ENCODE peak calls at places on chromosomes 2 and 18, in four cellular contexts. X is cardiac muscle cell, L is right cardiac atrium, F is H7. S is an unnamed sample. For H3K27me3, the result is how much of the 10 kb centered on the place peaks cover.

GRCh38 chr2:179837408-179837807 is 24.0 kb downstream of the ZNF385B start:
- DNase-seq in F (no peak), L (no peak), X (peak), S (no peak)

GRCh38 chr2:205188516-205189138 is 493.7 kb upstream of the NRP2 start:
- DNase-seq in L (peak), X (peak), F (peak), S (no peak)

GRCh38 chr2:222864296-222864695 is 3.5 kb downstream of the ACSL3 start:
- DNase-seq in X (peak), L (no peak), F (peak), S (peak)

GRCh38 chr18:77702686-77703085 is 453.0 kb downstream of the GALR1 start:
- DNase-seq in X (peak), L (no peak), F (peak), S (no peak)

GRCh38 chr18:63505566-63506335 is 29.0 kb downstream of the SERPINB5 start:
- DNase-seq in X (peak), F (peak), L (no peak), S (peak)

GRCh38 chr18:62963522-62963921 is 248.2 kb downstream of the PHLPP1 start:
- DNase-seq in X (no peak), F (no peak), L (no peak), S (no peak)

GRCh38 chr18:67508146-67508545 is 8.4 kb downstream of the DSEL start:
- DNase-seq in F (peak), X (no peak), L (no peak), S (no peak)

GRCh38 chr2:101063753-101064502 is 61.8 kb downstream of the RPL31 start:
- DNase-seq in X (peak), F (no peak), L (no peak), S (no peak)

GRCh38 chr2:157056200-157056676 is 201.3 kb upstream of the GALNT5 start:
- DNase-seq in X (peak), L (no peak), F (no peak), S (no peak)

GRCh38 chr2:17518212-17519154 is at the start of gene RAD51AP2:
- DNase-seq in X (peak), L (peak), F (peak), S (peak)

GRCh38 chr2:169365093-169365483 is 2.8 kb upstream of the LRP2 start:
- DNase-seq in L (no peak), X (peak), F (peak), S (no peak)

DNA sequence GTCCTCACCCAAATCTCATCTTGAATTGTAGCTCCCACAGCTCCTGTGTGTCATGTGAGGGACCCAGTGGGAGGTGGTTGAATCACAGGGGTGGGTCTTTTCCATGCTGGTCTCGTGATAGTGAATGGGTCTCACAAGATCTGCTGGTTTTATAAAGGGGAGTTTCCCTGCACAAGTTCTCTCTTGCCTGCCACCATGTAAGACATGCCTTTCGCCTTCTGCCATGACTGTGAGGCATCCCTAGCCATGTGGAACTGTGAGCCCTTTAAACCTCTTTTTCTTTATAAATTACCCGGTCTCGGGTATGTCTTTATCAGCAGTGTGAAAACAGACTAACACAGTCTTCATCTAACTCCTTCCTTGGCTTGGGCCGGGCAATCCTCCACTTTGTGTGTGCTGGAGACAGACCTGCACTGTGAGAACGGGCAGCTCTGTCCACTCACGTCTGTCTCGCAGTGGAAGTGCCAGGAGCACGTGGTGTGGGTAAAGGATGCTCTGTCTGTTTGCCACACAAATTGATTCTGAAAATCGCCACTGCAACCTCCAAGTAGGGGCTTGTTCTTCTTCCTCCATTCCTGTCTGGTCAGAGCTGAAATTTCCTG is 47.6 kb upstream of the OTOS start:
- DNase-seq in X (no peak), L (no peak), F (no peak), S (no peak)
- H3K27me3 ChIP-seq in X (under half), L (under half), F (under half), S (under half)

GRCh38 chr2:23531881-23532280 is 146.9 kb downstream of the KLHL29 start:
- DNase-seq in F (no peak), X (no peak), L (peak), S (no peak)

GRCh38 chr2:23531280-23531679 is 146.3 kb downstream of the KLHL29 start:
- DNase-seq in L (peak), F (no peak), X (no peak), S (no peak)

GRCh38 chr2:23534756-23535155 is 149.8 kb downstream of the KLHL29 start:
- DNase-seq in X (no peak), F (no peak), L (no peak), S (no peak)

GRCh38 chr2:23532311-23533013 is 147.5 kb downstream of the KLHL29 start:
- DNase-seq in X (no peak), F (no peak), L (peak), S (no peak)

DNA sequence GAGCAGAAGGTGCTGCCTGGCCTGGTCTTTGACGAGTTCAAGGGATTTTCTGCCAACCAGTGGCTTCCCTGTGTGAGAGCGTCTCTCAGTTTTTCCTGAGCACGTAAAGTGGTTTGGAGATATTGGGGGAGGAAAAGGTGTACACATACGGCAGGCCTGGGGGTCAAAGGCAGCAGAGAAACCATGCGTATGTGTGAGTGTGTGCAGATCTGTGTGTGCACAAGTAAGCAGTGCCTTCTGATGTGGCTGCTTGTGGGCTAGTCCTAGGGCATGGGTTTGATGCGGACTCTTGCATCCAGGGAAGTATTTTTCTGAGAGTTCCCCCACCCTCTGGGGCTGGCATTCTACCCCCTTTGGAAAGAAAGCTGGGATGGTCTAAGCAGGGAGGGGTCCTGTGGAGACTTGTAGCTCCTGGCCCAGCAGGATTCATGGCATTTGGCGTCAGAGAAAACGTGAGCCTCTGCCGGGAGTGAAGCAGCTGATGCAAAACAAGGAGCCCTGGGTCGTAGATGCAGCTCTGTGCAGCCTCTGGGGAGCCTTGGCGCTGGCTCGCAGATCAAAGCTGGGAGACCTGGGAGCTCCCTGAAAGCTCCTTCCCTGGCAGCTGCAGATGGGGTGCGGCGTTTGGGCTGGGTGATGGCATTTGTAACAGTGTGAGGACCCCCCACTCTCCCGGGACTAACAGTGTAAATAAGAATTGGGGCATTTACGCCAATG is 148.2 kb downstream of the KLHL29 start:
- DNase-seq in X (no peak), L (peak), F (peak), S (no peak)
- H3K4me3 ChIP-seq in X (no peak), L (no peak), F (no peak), S (no peak)

GRCh38 chr2:236158969-236159777 is 9.0 kb downstream of the GBX2 start:
- DNase-seq in X (no peak), L (no peak), F (peak), S (no peak)
- H3K27me3 ChIP-seq in X (half or more), L (under half), F (half or more), S (under half)

DNA sequence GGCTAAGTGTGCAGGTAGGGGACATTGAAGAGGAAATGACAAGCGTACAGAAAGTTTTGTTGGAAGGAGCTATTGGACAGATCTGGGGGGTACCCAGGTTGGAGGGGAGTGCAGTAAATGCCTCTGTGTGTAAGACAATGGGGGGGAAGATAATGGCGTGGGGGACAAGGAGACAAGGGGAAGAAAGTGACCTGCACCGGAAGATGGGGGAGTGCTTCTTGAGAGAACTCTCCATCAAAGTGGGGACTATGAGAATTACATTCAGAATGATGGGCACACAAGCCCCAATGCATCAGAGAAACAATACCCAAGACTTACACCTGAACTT is 189.9 kb downstream of the ALPK2 start:
- DNase-seq in L (no peak), X (no peak), F (no peak), S (no peak)
- H3K4me3 ChIP-seq in L (peak), X (no peak), F (no peak), S (no peak)